ENCODE peak calls at places on chromosomes 16 and 17, in five cellular contexts. O, H, N, A and P are unnamed samples. For H3K4me1, the result is how much of the 10 kb centered on the place peaks cover.

GRCh38 chr16:80144191-80144590 is 396.6 kb upstream of the DYNLRB2 start:
- DNase-seq in O (no peak), H (no peak), N (no peak), A (no peak), P (no peak)

GRCh38 chr17:27475981-27476895 is 20.0 kb downstream of the KSR1 start:
- DNase-seq in O (no peak), H (no peak), N (no peak), A (no peak), P (no peak)

GRCh38 chr17:35537569-35538209 is at the start of gene SLFN12L:
- DNase-seq in O (no peak), H (no peak), N (no peak), A (peak), P (no peak)

GRCh38 chr17:81325057-81325973 is 30.2 kb upstream of the SLC38A10 start:
- DNase-seq in O (no peak), H (no peak), N (peak), A (no peak), P (no peak)

GRCh38 chr17:18947866-18948265 is 4.1 kb upstream of the SLC5A10 start:
- DNase-seq in O (no peak), H (no peak), N (no peak), A (no peak), P (no peak)

GRCh38 chr17:75406222-75406615 is 741 bp upstream of the GRB2 start:
- DNase-seq in O (peak), H (peak), N (no peak), A (no peak), P (no peak)

GRCh38 chr17:8188408-8188839 is 1.6 kb downstream of the BORCS6 start:
- DNase-seq in O (no peak), H (no peak), N (no peak), A (no peak), P (no peak)

GRCh38 chr17:32208436-32208835 is 57.2 kb upstream of the RHBDL3 start:
- DNase-seq in O (no peak), H (no peak), N (no peak), A (no peak), P (no peak)

GRCh38 chr16:52521570-52521969 is 25.4 kb downstream of the TOX3 start:
- DNase-seq in O (no peak), H (no peak), N (no peak), A (no peak), P (no peak)

GRCh38 chr16:86668136-86668535 is 89.8 kb downstream of the FOXL1 start:
- DNase-seq in O (no peak), H (no peak), N (peak), A (peak), P (no peak)

GRCh38 chr17:27751166-27751565 is 49.2 kb downstream of the NOS2 start:
- DNase-seq in O (no peak), H (no peak), N (no peak), A (no peak), P (no peak)

DNA sequence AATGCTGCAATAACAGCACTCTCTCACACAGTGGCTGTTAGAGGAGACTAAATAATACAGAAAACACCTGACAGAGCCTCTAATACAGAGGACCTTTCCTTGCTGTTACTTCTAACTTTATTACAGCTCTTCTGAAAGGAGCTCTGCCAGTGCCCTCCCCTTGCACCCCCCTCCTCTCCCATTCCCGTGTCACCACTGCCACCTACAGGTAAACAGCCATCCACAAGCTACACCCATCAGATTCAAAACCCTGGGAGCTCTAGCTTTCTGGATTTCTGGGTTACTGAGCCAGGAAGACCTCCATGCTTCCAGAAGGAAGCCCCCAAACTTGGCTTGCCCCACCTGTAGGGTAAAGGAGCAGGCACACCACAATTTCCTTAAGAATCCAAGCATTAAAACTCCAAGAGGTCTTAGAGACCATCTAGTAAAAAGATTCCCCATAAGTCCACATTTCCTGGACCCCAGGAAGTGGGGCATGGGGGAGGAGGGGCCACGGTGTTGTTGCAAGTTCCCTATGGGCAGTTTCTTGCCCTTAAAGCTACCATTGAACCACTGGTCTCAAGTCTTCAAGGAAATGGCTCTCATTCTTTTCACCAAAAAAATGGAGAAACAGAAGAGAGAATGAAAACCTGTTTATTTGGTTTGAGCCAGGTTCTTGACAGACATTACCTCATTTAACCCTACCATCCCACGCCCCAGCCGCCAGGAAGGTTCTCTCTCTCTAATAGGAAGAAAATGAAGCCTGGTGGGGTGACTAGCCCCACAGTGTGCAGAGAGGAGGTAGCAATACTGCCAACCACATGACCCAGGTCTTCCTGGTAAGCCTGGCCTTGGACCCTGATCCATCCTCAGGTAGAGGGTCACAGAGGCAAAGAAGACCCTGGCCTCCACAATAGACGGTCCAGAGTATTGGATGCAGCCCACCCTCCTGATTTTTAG is 52.8 kb downstream of the TOM1L2 start:
- DNase-seq in O (peak), H (peak), N (peak), A (peak), P (peak)
- H3K4me1 ChIP-seq in O (under half), H (under half), N (half or more), A (under half), P (half or more)

GRCh38 chr17:42866216-42866615 is 15.2 kb downstream of the AOC3 start:
- DNase-seq in O (no peak), H (no peak), N (no peak), A (no peak), P (no peak)

GRCh38 chr17:42868338-42868737 is 17.3 kb downstream of the AOC3 start:
- DNase-seq in O (no peak), H (no peak), N (no peak), A (no peak), P (no peak)

GRCh38 chr17:42865638-42866094 is 14.7 kb downstream of the AOC3 start:
- DNase-seq in O (no peak), H (no peak), N (no peak), A (no peak), P (no peak)

GRCh38 chr17:42871647-42872046 is 20.6 kb downstream of the AOC3 start:
- DNase-seq in O (no peak), H (no peak), N (no peak), A (no peak), P (no peak)

DNA sequence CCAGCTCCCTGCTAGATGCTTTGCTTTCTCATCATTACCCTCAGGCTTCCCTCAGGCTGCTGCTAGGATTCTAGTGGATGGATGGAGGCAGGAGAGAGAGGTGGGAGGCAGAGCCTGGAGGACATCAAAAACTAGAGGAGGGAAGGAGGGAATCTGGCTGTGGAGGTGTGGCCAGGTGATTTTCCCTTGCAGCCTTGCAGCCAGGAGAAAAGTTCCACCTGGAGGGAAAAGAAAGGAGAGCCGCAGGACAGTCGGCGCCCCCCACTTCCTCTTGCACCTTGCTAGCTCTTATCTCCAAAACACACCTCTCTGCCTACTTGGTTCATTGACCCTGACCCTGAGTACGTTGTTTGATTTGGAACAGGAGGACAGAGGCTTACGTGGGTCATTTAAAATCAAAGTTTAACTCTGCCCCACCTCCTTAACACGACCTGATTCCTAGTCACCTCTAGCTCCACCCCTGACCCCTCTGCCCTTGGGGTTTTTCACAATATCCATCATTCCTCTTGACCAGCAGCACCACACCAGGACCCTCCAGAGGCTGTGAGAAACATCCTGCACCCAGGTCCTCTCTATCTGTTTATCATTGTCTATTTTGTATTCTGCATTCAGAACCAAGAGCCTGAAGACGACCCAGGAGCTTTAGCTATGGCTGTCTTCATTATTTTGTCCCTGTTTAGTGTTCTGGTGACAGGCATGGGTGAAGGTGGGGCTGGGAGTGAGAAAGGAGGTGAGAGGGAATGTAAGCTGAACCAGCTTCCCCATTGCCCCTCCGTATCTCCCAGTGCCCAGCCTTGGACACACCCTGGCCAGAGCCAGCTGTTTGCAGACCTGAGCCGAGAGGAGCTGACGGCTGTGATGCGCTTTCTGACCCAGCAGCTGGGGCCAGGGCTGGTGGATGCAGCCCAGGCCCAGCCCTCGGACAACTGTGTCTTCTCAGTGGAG is 15.9 kb downstream of the AOC3 start:
- DNase-seq in O (no peak), H (no peak), N (no peak), A (no peak), P (no peak)
- H3K27ac ChIP-seq in O (no peak), H (no peak), N (no peak), A (no peak), P (no peak)

GRCh38 chr16:47229053-47229640 is 85.4 kb upstream of the NETO2 start:
- DNase-seq in O (no peak), H (no peak), N (no peak), A (no peak), P (no peak)
- H3K4me1 ChIP-seq in O (under half), H (under half), N (under half), A (under half), P (under half)

GRCh38 chr17:6472517-6472916 is 28.3 kb downstream of the PIMREG start:
- DNase-seq in O (no peak), H (no peak), N (no peak), A (no peak), P (no peak)
- H3K27ac ChIP-seq in O (no peak), H (no peak), N (no peak), A (no peak), P (no peak)

DNA sequence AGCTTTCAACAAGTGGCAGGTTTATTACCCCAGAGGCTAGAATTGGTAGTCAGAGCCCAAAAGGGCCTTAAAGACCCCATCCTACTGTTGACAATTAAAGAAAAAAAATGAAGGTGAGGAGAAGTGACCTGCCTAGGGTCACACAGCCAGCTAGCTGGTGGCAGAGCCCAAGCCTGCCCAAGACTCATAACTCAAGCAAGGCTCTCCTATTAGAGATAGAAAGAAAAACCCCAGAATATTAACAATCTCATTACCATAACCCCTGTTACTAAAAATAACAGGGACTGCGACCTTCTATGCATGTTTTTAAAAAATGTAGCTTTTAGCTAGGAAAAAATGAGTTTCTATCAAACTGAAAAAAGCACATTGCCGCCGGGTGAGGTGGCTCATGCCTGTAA is 14.0 kb downstream of the HSPB9 start:
- DNase-seq in O (no peak), H (no peak), N (no peak), A (no peak), P (no peak)
- H3K4me1 ChIP-seq in O (under half), H (half or more), N (half or more), A (half or more), P (half or more)

DNA sequence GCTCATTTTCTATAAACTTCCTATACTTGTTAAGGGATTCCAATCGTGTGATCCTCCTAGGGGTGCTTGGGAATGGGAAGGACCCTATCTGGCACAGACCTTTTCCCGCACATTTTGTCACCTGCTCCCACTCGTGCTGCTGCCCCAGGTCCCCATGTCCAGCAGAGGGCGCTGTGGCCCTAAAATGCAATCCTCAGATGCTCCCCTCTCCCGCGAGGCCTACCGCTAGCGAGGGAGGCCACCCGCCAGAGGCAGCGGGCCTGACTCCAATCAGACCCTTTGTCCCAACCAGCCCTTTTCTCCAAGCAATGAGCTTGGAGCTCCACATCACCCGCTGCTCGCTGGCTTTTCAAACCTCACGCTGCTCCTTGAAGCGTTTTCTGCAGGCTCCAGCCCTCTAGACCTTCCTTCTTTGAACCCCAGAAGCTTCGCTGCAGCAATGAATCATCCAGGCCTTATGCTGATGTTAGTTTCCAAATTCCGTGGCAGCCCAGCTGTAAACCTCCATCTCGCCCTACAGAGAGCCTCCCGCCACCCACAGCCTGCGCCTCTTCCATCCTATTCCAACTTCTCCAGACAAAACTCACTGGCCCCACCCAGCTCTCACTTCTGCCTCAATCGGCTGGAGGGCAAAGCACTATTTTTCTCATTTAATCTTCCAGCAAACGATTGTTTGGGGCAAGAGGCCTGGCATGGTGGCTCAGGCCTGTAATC is 23.6 kb upstream of the FZD2 start:
- DNase-seq in O (peak), H (peak), N (peak), A (peak), P (peak)
- H3K27ac ChIP-seq in O (no peak), H (no peak), N (no peak), A (no peak), P (peak)

GRCh38 chr16:15811416-15811777 is 45.4 kb downstream of the MYH11 start:
- DNase-seq in O (no peak), H (no peak), N (no peak), A (no peak), P (no peak)

GRCh38 chr16:15810411-15810810 is 46.4 kb downstream of the MYH11 start:
- DNase-seq in O (peak), H (no peak), N (no peak), A (no peak), P (no peak)

GRCh38 chr16:15811778-15812750 is 44.8 kb downstream of the MYH11 start:
- DNase-seq in O (no peak), H (no peak), N (no peak), A (peak), P (no peak)

GRCh38 chr16:15808071-15808470 is 48.8 kb downstream of the MYH11 start:
- DNase-seq in O (no peak), H (no peak), N (no peak), A (no peak), P (no peak)

DNA sequence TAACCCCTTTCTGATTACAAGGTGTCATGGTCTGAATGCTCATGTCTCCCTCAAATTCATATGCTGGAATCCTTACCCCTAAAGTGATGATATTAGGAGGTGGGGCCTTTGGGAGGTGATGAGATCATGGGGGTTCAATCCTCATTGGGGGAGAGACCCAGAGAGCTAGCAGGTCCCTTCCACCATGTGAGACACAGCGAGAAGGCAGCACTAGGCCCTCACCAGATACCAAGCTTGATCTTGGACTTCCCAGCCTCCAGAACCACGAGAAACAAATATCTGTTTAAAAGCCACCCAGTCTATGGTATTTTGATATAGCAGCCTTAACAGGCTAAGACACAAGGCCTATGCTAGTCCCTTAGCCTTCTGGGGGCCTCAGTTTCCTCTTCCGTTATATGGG is 45.9 kb downstream of the MYH11 start:
- DNase-seq in O (no peak), H (no peak), N (no peak), A (no peak), P (no peak)
- H3K4me1 ChIP-seq in O (under half), H (under half), N (under half), A (under half), P (under half)